ENCODE peak calls at places on chromosomes 3 and 15, in six cellular contexts. One of them, this sample, is unnamed.
A peak's percentile ranks its signal among the peaks of the same experiment; 100 is the strongest.

GRCh38 chr3:128270559-128271492 is 117.5 kb downstream of the EEFSEC start:
- DNase-seq in activated T-cell treated with anti-CD3 and anti-CD28 coated beads for 4 hours: no peak
- DNase-seq in stomach: no peak
- DNase-seq in activated T-helper 1 cell treated with Interleukin-2 at 50 U/mL for 16 hours: no peak
- DNase-seq in CD4-positive, alpha-beta T cell: no peak
- DNase-seq in cardiac muscle cell: peak; percentile 23
- DNase-seq in this sample: no peak

GRCh38 chr3:933311-933710 is 159.5 kb upstream of the CNTN6 start:
- DNase-seq in cardiac muscle cell: no peak
- DNase-seq in activated T-helper 1 cell treated with Interleukin-2 at 50 U/mL for 16 hours: no peak
- DNase-seq in stomach: no peak
- DNase-seq in CD4-positive, alpha-beta T cell: no peak
- DNase-seq in activated T-cell treated with anti-CD3 and anti-CD28 coated beads for 4 hours: no peak
- DNase-seq in this sample: no peak

GRCh38 chr3:132399054-132399929 is 18.0 kb upstream of the DNAJC13 start:
- DNase-seq in stomach: no peak
- DNase-seq in activated T-helper 1 cell treated with Interleukin-2 at 50 U/mL for 16 hours: no peak
- DNase-seq in cardiac muscle cell: peak; percentile 81
- DNase-seq in activated T-cell treated with anti-CD3 and anti-CD28 coated beads for 4 hours: no peak
- DNase-seq in CD4-positive, alpha-beta T cell: no peak
- DNase-seq in this sample: peak; percentile 58

GRCh38 chr15:64422697-64423096 is 35.1 kb downstream of the TRIP4 start:
- DNase-seq in activated T-cell treated with anti-CD3 and anti-CD28 coated beads for 4 hours: no peak
- DNase-seq in cardiac muscle cell: no peak
- DNase-seq in CD4-positive, alpha-beta T cell: no peak
- DNase-seq in stomach: no peak
- DNase-seq in activated T-helper 1 cell treated with Interleukin-2 at 50 U/mL for 16 hours: no peak
- DNase-seq in this sample: no peak

GRCh38 chr3:196207159-196207832 is 3.9 kb downstream of the ZDHHC19 start:
- DNase-seq in CD4-positive, alpha-beta T cell: peak; percentile 47
- DNase-seq in stomach: no peak
- DNase-seq in activated T-cell treated with anti-CD3 and anti-CD28 coated beads for 4 hours: no peak
- DNase-seq in cardiac muscle cell: no peak
- DNase-seq in activated T-helper 1 cell treated with Interleukin-2 at 50 U/mL for 16 hours: no peak
- DNase-seq in this sample: no peak

GRCh38 chr3:53056442-53056841 is 10.6 kb upstream of the SFMBT1 start:
- DNase-seq in cardiac muscle cell: no peak
- DNase-seq in activated T-cell treated with anti-CD3 and anti-CD28 coated beads for 4 hours: no peak
- DNase-seq in CD4-positive, alpha-beta T cell: no peak
- DNase-seq in stomach: peak; percentile 17
- DNase-seq in activated T-helper 1 cell treated with Interleukin-2 at 50 U/mL for 16 hours: no peak
- DNase-seq in this sample: peak; percentile 30

GRCh38 chr3:24496529-24497482 is 2.2 kb upstream of the THRB start:
- DNase-seq in CD4-positive, alpha-beta T cell: no peak
- DNase-seq in activated T-helper 1 cell treated with Interleukin-2 at 50 U/mL for 16 hours: no peak
- DNase-seq in cardiac muscle cell: peak; percentile 95
- DNase-seq in stomach: peak; percentile 82
- DNase-seq in activated T-cell treated with anti-CD3 and anti-CD28 coated beads for 4 hours: no peak
- DNase-seq in this sample: peak; percentile 86

GRCh38 chr15:60918234-60918964 is 310.7 kb downstream of the RORA start:
- DNase-seq in stomach: peak; percentile 42
- DNase-seq in activated T-helper 1 cell treated with Interleukin-2 at 50 U/mL for 16 hours: no peak
- DNase-seq in cardiac muscle cell: no peak
- DNase-seq in activated T-cell treated with anti-CD3 and anti-CD28 coated beads for 4 hours: no peak
- DNase-seq in CD4-positive, alpha-beta T cell: no peak
- DNase-seq in this sample: peak; percentile 30

GRCh38 chr3:161351330-161351729 is 20.0 kb downstream of the SPTSSB start:
- DNase-seq in activated T-helper 1 cell treated with Interleukin-2 at 50 U/mL for 16 hours: no peak
- DNase-seq in cardiac muscle cell: no peak
- DNase-seq in stomach: no peak
- DNase-seq in activated T-cell treated with anti-CD3 and anti-CD28 coated beads for 4 hours: no peak
- DNase-seq in CD4-positive, alpha-beta T cell: no peak
- DNase-seq in this sample: no peak

GRCh38 chr3:33060609-33061337 is 36.2 kb downstream of the GLB1 start:
- DNase-seq in activated T-helper 1 cell treated with Interleukin-2 at 50 U/mL for 16 hours: peak; percentile 44
- DNase-seq in activated T-cell treated with anti-CD3 and anti-CD28 coated beads for 4 hours: peak; percentile 32
- DNase-seq in stomach: peak; percentile 94
- DNase-seq in CD4-positive, alpha-beta T cell: peak; percentile 47
- DNase-seq in cardiac muscle cell: no peak
- DNase-seq in this sample: no peak

GRCh38 chr3:1091276-1091675 is 1.5 kb upstream of the CNTN6 start:
- DNase-seq in cardiac muscle cell: no peak
- DNase-seq in stomach: no peak
- DNase-seq in activated T-helper 1 cell treated with Interleukin-2 at 50 U/mL for 16 hours: no peak
- DNase-seq in activated T-cell treated with anti-CD3 and anti-CD28 coated beads for 4 hours: no peak
- DNase-seq in CD4-positive, alpha-beta T cell: no peak
- DNase-seq in this sample: peak; percentile 35

GRCh38 chr3:3109407-3110298 is 521 bp downstream of the IL5RA start:
- DNase-seq in stomach: no peak
- DNase-seq in activated T-helper 1 cell treated with Interleukin-2 at 50 U/mL for 16 hours: no peak
- DNase-seq in CD4-positive, alpha-beta T cell: no peak
- DNase-seq in cardiac muscle cell: peak; percentile 18
- DNase-seq in activated T-cell treated with anti-CD3 and anti-CD28 coated beads for 4 hours: no peak
- DNase-seq in this sample: no peak

GRCh38 chr15:78394981-78395619 is 42.9 kb upstream of the IREB2 start:
- DNase-seq in activated T-cell treated with anti-CD3 and anti-CD28 coated beads for 4 hours: no peak
- DNase-seq in cardiac muscle cell: no peak
- DNase-seq in stomach: peak; percentile 13
- DNase-seq in CD4-positive, alpha-beta T cell: no peak
- DNase-seq in activated T-helper 1 cell treated with Interleukin-2 at 50 U/mL for 16 hours: no peak
- DNase-seq in this sample: no peak

GRCh38 chr15:72492733-72493132 is 18.6 kb downstream of the ARIH1 start:
- DNase-seq in activated T-cell treated with anti-CD3 and anti-CD28 coated beads for 4 hours: no peak
- DNase-seq in stomach: no peak
- DNase-seq in activated T-helper 1 cell treated with Interleukin-2 at 50 U/mL for 16 hours: no peak
- DNase-seq in CD4-positive, alpha-beta T cell: no peak
- DNase-seq in cardiac muscle cell: peak; percentile 19
- DNase-seq in this sample: no peak

GRCh38 chr3:10534066-10534465 is 28.7 kb upstream of the ATP2B2 start:
- DNase-seq in activated T-helper 1 cell treated with Interleukin-2 at 50 U/mL for 16 hours: no peak
- DNase-seq in cardiac muscle cell: no peak
- DNase-seq in stomach: peak; percentile 11
- DNase-seq in CD4-positive, alpha-beta T cell: no peak
- DNase-seq in activated T-cell treated with anti-CD3 and anti-CD28 coated beads for 4 hours: no peak
- DNase-seq in this sample: no peak

GRCh38 chr3:52777127-52777958 is at the start of gene ITIH1:
- DNase-seq in CD4-positive, alpha-beta T cell: no peak
- DNase-seq in cardiac muscle cell: no peak
- DNase-seq in activated T-helper 1 cell treated with Interleukin-2 at 50 U/mL for 16 hours: no peak
- DNase-seq in stomach: peak; percentile 21
- DNase-seq in activated T-cell treated with anti-CD3 and anti-CD28 coated beads for 4 hours: no peak
- DNase-seq in this sample: no peak

GRCh38 chr3:111326144-111326995 is 215.6 kb upstream of the CD96 start:
- DNase-seq in activated T-cell treated with anti-CD3 and anti-CD28 coated beads for 4 hours: no peak
- DNase-seq in CD4-positive, alpha-beta T cell: no peak
- DNase-seq in cardiac muscle cell: peak; percentile 43
- DNase-seq in activated T-helper 1 cell treated with Interleukin-2 at 50 U/mL for 16 hours: no peak
- DNase-seq in stomach: no peak
- DNase-seq in this sample: peak; percentile 17

GRCh38 chr15:61702224-61703120 is 357.8 kb downstream of the VPS13C start:
- DNase-seq in CD4-positive, alpha-beta T cell: no peak
- DNase-seq in activated T-cell treated with anti-CD3 and anti-CD28 coated beads for 4 hours: no peak
- DNase-seq in stomach: no peak
- DNase-seq in cardiac muscle cell: no peak
- DNase-seq in activated T-helper 1 cell treated with Interleukin-2 at 50 U/mL for 16 hours: no peak
- DNase-seq in this sample: no peak

GRCh38 chr15:73755481-73755880 is 2.3 kb upstream of the INSYN1 start:
- DNase-seq in CD4-positive, alpha-beta T cell: no peak
- DNase-seq in activated T-cell treated with anti-CD3 and anti-CD28 coated beads for 4 hours: no peak
- DNase-seq in stomach: no peak
- DNase-seq in activated T-helper 1 cell treated with Interleukin-2 at 50 U/mL for 16 hours: no peak
- DNase-seq in cardiac muscle cell: no peak
- DNase-seq in this sample: no peak

GRCh38 chr15:32898991-32899613 is 181.3 kb downstream of the GREM1 start:
- DNase-seq in cardiac muscle cell: no peak
- DNase-seq in stomach: no peak
- DNase-seq in activated T-cell treated with anti-CD3 and anti-CD28 coated beads for 4 hours: no peak
- DNase-seq in CD4-positive, alpha-beta T cell: no peak
- DNase-seq in activated T-helper 1 cell treated with Interleukin-2 at 50 U/mL for 16 hours: no peak
- DNase-seq in this sample: no peak

GRCh38 chr15:56128081-56128480 is 115.6 kb downstream of the RFX7 start:
- DNase-seq in cardiac muscle cell: no peak
- DNase-seq in stomach: no peak
- DNase-seq in activated T-helper 1 cell treated with Interleukin-2 at 50 U/mL for 16 hours: no peak
- DNase-seq in activated T-cell treated with anti-CD3 and anti-CD28 coated beads for 4 hours: no peak
- DNase-seq in CD4-positive, alpha-beta T cell: no peak
- DNase-seq in this sample: no peak

GRCh38 chr15:87547470-87548181 is 708.9 kb downstream of the NTRK3 start:
- DNase-seq in stomach: no peak
- DNase-seq in CD4-positive, alpha-beta T cell: no peak
- DNase-seq in activated T-cell treated with anti-CD3 and anti-CD28 coated beads for 4 hours: no peak
- DNase-seq in cardiac muscle cell: peak; percentile 80
- DNase-seq in activated T-helper 1 cell treated with Interleukin-2 at 50 U/mL for 16 hours: no peak
- DNase-seq in this sample: no peak

GRCh38 chr15:64583983-64584382 is 123.6 kb downstream of the ZNF609 start:
- DNase-seq in CD4-positive, alpha-beta T cell: no peak
- DNase-seq in activated T-cell treated with anti-CD3 and anti-CD28 coated beads for 4 hours: no peak
- DNase-seq in cardiac muscle cell: no peak
- DNase-seq in stomach: no peak
- DNase-seq in activated T-helper 1 cell treated with Interleukin-2 at 50 U/mL for 16 hours: no peak
- DNase-seq in this sample: no peak

GRCh38 chr3:129966876-129967275 is 7.6 kb upstream of the TRH start:
- DNase-seq in cardiac muscle cell: no peak
- DNase-seq in activated T-helper 1 cell treated with Interleukin-2 at 50 U/mL for 16 hours: no peak
- DNase-seq in activated T-cell treated with anti-CD3 and anti-CD28 coated beads for 4 hours: no peak
- DNase-seq in stomach: no peak
- DNase-seq in CD4-positive, alpha-beta T cell: no peak
- DNase-seq in this sample: peak; percentile 4

GRCh38 chr15:89475688-89476087 is 20.7 kb downstream of the RHCG start:
- DNase-seq in activated T-helper 1 cell treated with Interleukin-2 at 50 U/mL for 16 hours: no peak
- DNase-seq in cardiac muscle cell: no peak
- DNase-seq in CD4-positive, alpha-beta T cell: no peak
- DNase-seq in activated T-cell treated with anti-CD3 and anti-CD28 coated beads for 4 hours: no peak
- DNase-seq in stomach: no peak
- DNase-seq in this sample: no peak

GRCh38 chr3:108127301-108127988 is 36.6 kb upstream of the CD47 start:
- DNase-seq in CD4-positive, alpha-beta T cell: peak; percentile 65
- DNase-seq in activated T-helper 1 cell treated with Interleukin-2 at 50 U/mL for 16 hours: peak; percentile 58
- DNase-seq in cardiac muscle cell: no peak
- DNase-seq in stomach: no peak
- DNase-seq in activated T-cell treated with anti-CD3 and anti-CD28 coated beads for 4 hours: peak; percentile 59
- DNase-seq in this sample: no peak

GRCh38 chr3:52873433-52874159 is 23.8 kb downstream of the STIMATE start:
- DNase-seq in CD4-positive, alpha-beta T cell: no peak
- DNase-seq in cardiac muscle cell: peak; percentile 65
- DNase-seq in activated T-cell treated with anti-CD3 and anti-CD28 coated beads for 4 hours: no peak
- DNase-seq in stomach: no peak
- DNase-seq in activated T-helper 1 cell treated with Interleukin-2 at 50 U/mL for 16 hours: no peak
- DNase-seq in this sample: no peak

GRCh38 chr15:98428253-98428989 is 219.9 kb upstream of the IGF1R start:
- DNase-seq in CD4-positive, alpha-beta T cell: peak; percentile 32
- DNase-seq in activated T-helper 1 cell treated with Interleukin-2 at 50 U/mL for 16 hours: peak; percentile 35
- DNase-seq in stomach: peak; percentile 76
- DNase-seq in cardiac muscle cell: peak; percentile 62
- DNase-seq in activated T-cell treated with anti-CD3 and anti-CD28 coated beads for 4 hours: peak; percentile 54
- DNase-seq in this sample: peak; percentile 80

GRCh38 chr3:127822166-127822835 is at the start of gene MGLL:
- DNase-seq in stomach: peak; percentile 43
- DNase-seq in activated T-cell treated with anti-CD3 and anti-CD28 coated beads for 4 hours: no peak
- DNase-seq in cardiac muscle cell: peak; percentile 27
- DNase-seq in CD4-positive, alpha-beta T cell: no peak
- DNase-seq in activated T-helper 1 cell treated with Interleukin-2 at 50 U/mL for 16 hours: no peak
- DNase-seq in this sample: peak; percentile 65

GRCh38 chr3:101722394-101723173 is 1.8 kb upstream of the CEP97 start:
- DNase-seq in CD4-positive, alpha-beta T cell: no peak
- DNase-seq in activated T-cell treated with anti-CD3 and anti-CD28 coated beads for 4 hours: no peak
- DNase-seq in cardiac muscle cell: no peak
- DNase-seq in stomach: no peak
- DNase-seq in activated T-helper 1 cell treated with Interleukin-2 at 50 U/mL for 16 hours: no peak
- DNase-seq in this sample: no peak

GRCh38 chr15:93486407-93487117 is 397.6 kb upstream of the RGMA start:
- DNase-seq in activated T-cell treated with anti-CD3 and anti-CD28 coated beads for 4 hours: no peak
- DNase-seq in cardiac muscle cell: no peak
- DNase-seq in activated T-helper 1 cell treated with Interleukin-2 at 50 U/mL for 16 hours: no peak
- DNase-seq in CD4-positive, alpha-beta T cell: no peak
- DNase-seq in stomach: peak; percentile 74
- DNase-seq in this sample: no peak

GRCh38 chr15:55703873-55704285 is 39.1 kb downstream of the PRTG start:
- DNase-seq in cardiac muscle cell: peak; percentile 34
- DNase-seq in CD4-positive, alpha-beta T cell: no peak
- DNase-seq in activated T-cell treated with anti-CD3 and anti-CD28 coated beads for 4 hours: no peak
- DNase-seq in activated T-helper 1 cell treated with Interleukin-2 at 50 U/mL for 16 hours: no peak
- DNase-seq in stomach: no peak
- DNase-seq in this sample: peak; percentile 81

This sample was measured in kidney tubule cell.